ENCODE peak calls at places on chromosome 22, in four cellular contexts. One of them, this sample, is unnamed.

GRCh38 chr22:22127100-22127499 is 117.5 kb upstream of the VPREB1 start:
- DNase-seq in right atrium auricular region: no peak
- DNase-seq in stimulated activated CD8-positive, alpha-beta memory T cell treated with anti-CD3 and anti-CD28 coated beads, Interleukin-4, amount 100 ng/mL, for 4 hours: no peak
- DNase-seq in iris pigment epithelial cell: no peak
- DNase-seq in this sample: no peak

GRCh38 chr22:24521791-24522245 is 26.7 kb downstream of the UPB1 start:
- DNase-seq in right atrium auricular region: no peak
- DNase-seq in stimulated activated CD8-positive, alpha-beta memory T cell treated with anti-CD3 and anti-CD28 coated beads, Interleukin-4, amount 100 ng/mL, for 4 hours: no peak
- DNase-seq in iris pigment epithelial cell: peak
- DNase-seq in this sample: peak

GRCh38 chr22:25402501-25403283 is 161.8 kb upstream of the GRK3 start:
- DNase-seq in right atrium auricular region: no peak
- DNase-seq in stimulated activated CD8-positive, alpha-beta memory T cell treated with anti-CD3 and anti-CD28 coated beads, Interleukin-4, amount 100 ng/mL, for 4 hours: no peak
- DNase-seq in iris pigment epithelial cell: peak
- DNase-seq in this sample: peak

GRCh38 chr22:45859231-45860161 is 117.5 kb downstream of the WNT7B start:
- DNase-seq in right atrium auricular region: peak
- DNase-seq in stimulated activated CD8-positive, alpha-beta memory T cell treated with anti-CD3 and anti-CD28 coated beads, Interleukin-4, amount 100 ng/mL, for 4 hours: no peak
- DNase-seq in iris pigment epithelial cell: peak
- DNase-seq in this sample: no peak

GRCh38 chr22:46100401-46101105 is 49.8 kb upstream of the PPARA start:
- DNase-seq in right atrium auricular region: no peak
- DNase-seq in stimulated activated CD8-positive, alpha-beta memory T cell treated with anti-CD3 and anti-CD28 coated beads, Interleukin-4, amount 100 ng/mL, for 4 hours: no peak
- DNase-seq in iris pigment epithelial cell: no peak
- DNase-seq in this sample: no peak

GRCh38 chr22:26053737-26054316 is 115.4 kb upstream of the SEZ6L start:
- DNase-seq in right atrium auricular region: no peak
- DNase-seq in stimulated activated CD8-positive, alpha-beta memory T cell treated with anti-CD3 and anti-CD28 coated beads, Interleukin-4, amount 100 ng/mL, for 4 hours: no peak
- DNase-seq in iris pigment epithelial cell: no peak
- DNase-seq in this sample: no peak

GRCh38 chr22:16915711-16916110 is 90.5 kb upstream of the XKR3 start:
- DNase-seq in right atrium auricular region: no peak
- DNase-seq in stimulated activated CD8-positive, alpha-beta memory T cell treated with anti-CD3 and anti-CD28 coated beads, Interleukin-4, amount 100 ng/mL, for 4 hours: no peak
- DNase-seq in iris pigment epithelial cell: no peak
- DNase-seq in this sample: no peak

GRCh38 chr22:41619979-41620645 is 731 bp downstream of the DESI1 start:
- DNase-seq in right atrium auricular region: peak
- DNase-seq in stimulated activated CD8-positive, alpha-beta memory T cell treated with anti-CD3 and anti-CD28 coated beads, Interleukin-4, amount 100 ng/mL, for 4 hours: peak
- DNase-seq in iris pigment epithelial cell: peak
- DNase-seq in this sample: peak

GRCh38 chr22:24146190-24146616 is 35.1 kb upstream of the SUSD2 start:
- DNase-seq in right atrium auricular region: no peak
- DNase-seq in stimulated activated CD8-positive, alpha-beta memory T cell treated with anti-CD3 and anti-CD28 coated beads, Interleukin-4, amount 100 ng/mL, for 4 hours: no peak
- DNase-seq in iris pigment epithelial cell: peak
- DNase-seq in this sample: peak

GRCh38 chr22:29799217-29799680 is 32.1 kb downstream of the UQCR10 start:
- DNase-seq in right atrium auricular region: peak
- DNase-seq in stimulated activated CD8-positive, alpha-beta memory T cell treated with anti-CD3 and anti-CD28 coated beads, Interleukin-4, amount 100 ng/mL, for 4 hours: no peak
- DNase-seq in iris pigment epithelial cell: peak
- DNase-seq in this sample: peak

GRCh38 chr22:26549902-26550497 is 37.7 kb upstream of the TFIP11 start:
- DNase-seq in right atrium auricular region: no peak
- DNase-seq in stimulated activated CD8-positive, alpha-beta memory T cell treated with anti-CD3 and anti-CD28 coated beads, Interleukin-4, amount 100 ng/mL, for 4 hours: no peak
- DNase-seq in iris pigment epithelial cell: no peak
- DNase-seq in this sample: no peak

GRCh38 chr22:28444659-28445058 is 235.0 kb downstream of the TTC28 start:
- DNase-seq in right atrium auricular region: no peak
- DNase-seq in stimulated activated CD8-positive, alpha-beta memory T cell treated with anti-CD3 and anti-CD28 coated beads, Interleukin-4, amount 100 ng/mL, for 4 hours: no peak
- DNase-seq in iris pigment epithelial cell: peak
- DNase-seq in this sample: no peak

GRCh38 chr22:38248280-38248679 is 24.5 kb downstream of the TMEM184B start:
- DNase-seq in right atrium auricular region: no peak
- DNase-seq in stimulated activated CD8-positive, alpha-beta memory T cell treated with anti-CD3 and anti-CD28 coated beads, Interleukin-4, amount 100 ng/mL, for 4 hours: no peak
- DNase-seq in iris pigment epithelial cell: no peak
- DNase-seq in this sample: no peak

GRCh38 chr22:45537734-45538181 is 35.1 kb downstream of the FBLN1 start:
- DNase-seq in right atrium auricular region: peak
- DNase-seq in stimulated activated CD8-positive, alpha-beta memory T cell treated with anti-CD3 and anti-CD28 coated beads, Interleukin-4, amount 100 ng/mL, for 4 hours: no peak
- DNase-seq in iris pigment epithelial cell: peak
- DNase-seq in this sample: no peak

GRCh38 chr22:33848251-33848650 is 72.0 kb downstream of the LARGE1 start:
- DNase-seq in right atrium auricular region: no peak
- DNase-seq in stimulated activated CD8-positive, alpha-beta memory T cell treated with anti-CD3 and anti-CD28 coated beads, Interleukin-4, amount 100 ng/mL, for 4 hours: no peak
- DNase-seq in iris pigment epithelial cell: no peak
- DNase-seq in this sample: no peak

GRCh38 chr22:48156603-48157355 is 1394.3 kb downstream of the TBC1D22A start:
- DNase-seq in right atrium auricular region: no peak
- DNase-seq in stimulated activated CD8-positive, alpha-beta memory T cell treated with anti-CD3 and anti-CD28 coated beads, Interleukin-4, amount 100 ng/mL, for 4 hours: no peak
- DNase-seq in iris pigment epithelial cell: no peak
- DNase-seq in this sample: no peak

GRCh38 chr22:20026996-20027601 is 6.2 kb downstream of the TANGO2 start:
- DNase-seq in right atrium auricular region: no peak
- DNase-seq in stimulated activated CD8-positive, alpha-beta memory T cell treated with anti-CD3 and anti-CD28 coated beads, Interleukin-4, amount 100 ng/mL, for 4 hours: no peak
- DNase-seq in iris pigment epithelial cell: no peak
- DNase-seq in this sample: no peak

GRCh38 chr22:48369789-48370507 is 1457.7 kb downstream of the BRD1 start:
- DNase-seq in right atrium auricular region: no peak
- DNase-seq in stimulated activated CD8-positive, alpha-beta memory T cell treated with anti-CD3 and anti-CD28 coated beads, Interleukin-4, amount 100 ng/mL, for 4 hours: no peak
- DNase-seq in iris pigment epithelial cell: no peak
- DNase-seq in this sample: no peak

GRCh38 chr22:21736084-21736642 is 569 bp upstream of the YPEL1 start:
- DNase-seq in right atrium auricular region: no peak
- DNase-seq in stimulated activated CD8-positive, alpha-beta memory T cell treated with anti-CD3 and anti-CD28 coated beads, Interleukin-4, amount 100 ng/mL, for 4 hours: no peak
- DNase-seq in iris pigment epithelial cell: no peak
- DNase-seq in this sample: no peak

GRCh38 chr22:44389926-44390925 is 77.5 kb upstream of the SHISAL1 start:
- DNase-seq in right atrium auricular region: no peak
- DNase-seq in stimulated activated CD8-positive, alpha-beta memory T cell treated with anti-CD3 and anti-CD28 coated beads, Interleukin-4, amount 100 ng/mL, for 4 hours: no peak
- DNase-seq in iris pigment epithelial cell: no peak
- DNase-seq in this sample: no peak

GRCh38 chr22:50017701-50018224 is 5.2 kb upstream of the IL17REL start:
- DNase-seq in right atrium auricular region: no peak
- DNase-seq in stimulated activated CD8-positive, alpha-beta memory T cell treated with anti-CD3 and anti-CD28 coated beads, Interleukin-4, amount 100 ng/mL, for 4 hours: no peak
- DNase-seq in iris pigment epithelial cell: no peak
- DNase-seq in this sample: no peak

GRCh38 chr22:20039683-20040325 is 18.9 kb downstream of the TANGO2 start:
- DNase-seq in right atrium auricular region: no peak
- DNase-seq in stimulated activated CD8-positive, alpha-beta memory T cell treated with anti-CD3 and anti-CD28 coated beads, Interleukin-4, amount 100 ng/mL, for 4 hours: no peak
- DNase-seq in iris pigment epithelial cell: no peak
- DNase-seq in this sample: no peak

GRCh38 chr22:44919691-44920090 is 90.1 kb downstream of the PHF21B start:
- DNase-seq in right atrium auricular region: no peak
- DNase-seq in stimulated activated CD8-positive, alpha-beta memory T cell treated with anti-CD3 and anti-CD28 coated beads, Interleukin-4, amount 100 ng/mL, for 4 hours: no peak
- DNase-seq in iris pigment epithelial cell: no peak
- DNase-seq in this sample: no peak

GRCh38 chr22:37518509-37519267 is 527 bp downstream of the CARD10 start:
- DNase-seq in right atrium auricular region: no peak
- DNase-seq in stimulated activated CD8-positive, alpha-beta memory T cell treated with anti-CD3 and anti-CD28 coated beads, Interleukin-4, amount 100 ng/mL, for 4 hours: no peak
- DNase-seq in iris pigment epithelial cell: no peak
- DNase-seq in this sample: no peak

GRCh38 chr22:41415554-41415953 is 31.0 kb downstream of the TOB2 start:
- DNase-seq in right atrium auricular region: no peak
- DNase-seq in stimulated activated CD8-positive, alpha-beta memory T cell treated with anti-CD3 and anti-CD28 coated beads, Interleukin-4, amount 100 ng/mL, for 4 hours: no peak
- DNase-seq in iris pigment epithelial cell: no peak
- DNase-seq in this sample: no peak